ENCODE peak calls at places on chromosome 22, in eight cellular contexts. P is adrenal gland, U is NT2/D1, Y is body of pancreas, E is aorta, I is lower lobe of right lung, O is cardiac muscle cell, H is Panc1. D is an unnamed sample. For H3K4me1, the result is how much of the 10 kb centered on the place peaks cover.

GRCh38 chr22:43737150-43737828 is 74.8 kb downstream of the EFCAB6 start:
- DNase-seq in P (no peak), U (no peak), Y (no peak), E (no peak), I (no peak), O (no peak), H (no peak), D (no peak)

GRCh38 chr22:27752771-27753170 is 48.8 kb downstream of the MN1 start:
- DNase-seq in P (no peak), U (no peak), Y (no peak), E (peak), I (peak), O (peak), H (no peak), D (no peak)

GRCh38 chr22:42960146-42960509 is 54.8 kb downstream of the PACSIN2 start:
- DNase-seq in P (no peak), U (no peak), Y (peak), E (no peak), I (no peak), O (no peak), H (no peak), D (no peak)

GRCh38 chr22:50523806-50524663 is 1.4 kb downstream of the SCO2 start:
- DNase-seq in P (peak), U (no peak), Y (no peak), E (no peak), I (no peak), O (no peak), H (no peak), D (no peak)

GRCh38 chr22:27662359-27663030 is 139.1 kb downstream of the MN1 start:
- DNase-seq in P (peak), U (no peak), Y (peak), E (peak), I (no peak), O (peak), H (no peak), D (no peak)

GRCh38 chr22:20130739-20131592 is 638 bp upstream of the ZDHHC8 start:
- DNase-seq in P (peak), U (no peak), Y (peak), E (peak), I (peak), O (peak), H (no peak), D (peak)

GRCh38 chr22:44683237-44683636 is 18.8 kb upstream of the PRR5 start:
- DNase-seq in P (no peak), U (no peak), Y (no peak), E (no peak), I (no peak), O (no peak), H (no peak), D (no peak)

GRCh38 chr22:38416621-38417251 is 38.3 kb downstream of the KCNJ4 start:
- DNase-seq in P (no peak), U (no peak), Y (no peak), E (no peak), I (peak), O (no peak), H (no peak), D (no peak)

GRCh38 chr22:32661737-32662586 is 139.5 kb upstream of the TIMP3 start:
- DNase-seq in P (no peak), U (no peak), Y (no peak), E (no peak), I (no peak), O (peak), H (no peak), D (no peak)

GRCh38 chr22:32480238-32480637 is 5.6 kb downstream of the FBXO7 start:
- DNase-seq in P (no peak), U (no peak), Y (no peak), E (no peak), I (no peak), O (no peak), H (no peak), D (no peak)

GRCh38 chr22:36585841-36586240 is 56.9 kb upstream of the EIF3D start:
- DNase-seq in P (no peak), U (peak), Y (no peak), E (no peak), I (no peak), O (no peak), H (no peak), D (no peak)

GRCh38 chr22:18906896-18907295 is 776 bp downstream of the DGCR6 start:
- DNase-seq in P (no peak), U (no peak), Y (peak), E (no peak), I (no peak), O (no peak), H (no peak), D (no peak)

GRCh38 chr22:50673231-50674126 is 856 bp downstream of the SHANK3 start:
- DNase-seq in P (no peak), U (no peak), Y (no peak), E (no peak), I (no peak), O (no peak), H (no peak), D (peak)

GRCh38 chr22:28505416-28506156 is 174.1 kb downstream of the TTC28 start:
- DNase-seq in P (no peak), U (no peak), Y (no peak), E (peak), I (no peak), O (peak), H (no peak), D (no peak)

GRCh38 chr22:43443072-43443471 is 31.3 kb downstream of the MPPED1 start:
- DNase-seq in P (no peak), U (no peak), Y (no peak), E (no peak), I (no peak), O (no peak), H (no peak), D (no peak)

GRCh38 chr22:33932997-33933396 is 12.7 kb upstream of the LARGE1 start:
- DNase-seq in P (no peak), U (no peak), Y (no peak), E (no peak), I (no peak), O (no peak), H (no peak), D (no peak)

GRCh38 chr22:28024422-28024888 is 105.4 kb upstream of the PITPNB start:
- DNase-seq in P (peak), U (no peak), Y (no peak), E (no peak), I (no peak), O (no peak), H (no peak), D (peak)

GRCh38 chr22:50606126-50606525 is 5.5 kb downstream of the MAPK8IP2 start:
- DNase-seq in P (no peak), U (no peak), Y (no peak), E (no peak), I (no peak), O (peak), H (no peak), D (no peak)

GRCh38 chr22:19877626-19878339 is 23.1 kb upstream of the GNB1L start:
- DNase-seq in P (peak), U (no peak), Y (no peak), E (peak), I (peak), O (peak), H (no peak), D (no peak)

GRCh38 chr22:42299586-42300285 is 29.3 kb upstream of the TCF20 start:
- DNase-seq in P (no peak), U (peak), Y (peak), E (peak), I (no peak), O (peak), H (no peak), D (no peak)

GRCh38 chr22:41848468-41848867 is 15.6 kb downstream of the SREBF2 start:
- DNase-seq in P (no peak), U (no peak), Y (peak), E (peak), I (peak), O (no peak), H (no peak), D (no peak)

GRCh38 chr22:31089101-31090100 is 8.3 kb downstream of the SMTN start:
- DNase-seq in P (peak), U (no peak), Y (peak), E (peak), I (no peak), O (peak), H (no peak), D (no peak)

GRCh38 chr22:18931905-18932652 is 4.0 kb downstream of the PRODH start:
- DNase-seq in P (no peak), U (no peak), Y (no peak), E (no peak), I (no peak), O (no peak), H (no peak), D (no peak)

GRCh38 chr22:30266445-30267381 is at the start of gene OSM:
- DNase-seq in P (peak), U (no peak), Y (peak), E (peak), I (peak), O (no peak), H (no peak), D (no peak)

GRCh38 chr22:29208502-29208862 is 2.8 kb downstream of the EMID1 start:
- DNase-seq in P (no peak), U (no peak), Y (no peak), E (no peak), I (no peak), O (no peak), H (no peak), D (no peak)

GRCh38 chr22:31647516-31647915 is 14.5 kb downstream of the PISD start:
- DNase-seq in P (no peak), U (no peak), Y (no peak), E (no peak), I (no peak), O (peak), H (no peak), D (peak)

GRCh38 chr22:33897621-33897910 is 22.7 kb downstream of the LARGE1 start:
- DNase-seq in P (no peak), U (no peak), Y (no peak), E (no peak), I (no peak), O (no peak), H (no peak), D (no peak)

GRCh38 chr22:19779685-19780268 is 19.2 kb downstream of the TBX1 start:
- DNase-seq in P (no peak), U (no peak), Y (no peak), E (peak), I (no peak), O (no peak), H (no peak), D (no peak)

GRCh38 chr22:46732041-46732379 is 6.0 kb downstream of the CERK start:
- DNase-seq in P (no peak), U (no peak), Y (no peak), E (no peak), I (no peak), O (no peak), H (no peak), D (no peak)
- H3K4me1 ChIP-seq in P (under half), U (under half), Y (half or more), E (under half), I (half or more), O (under half), H (under half), D (under half)

GRCh38 chr22:22871536-22872278 is 15.9 kb upstream of the IGLL5 start:
- DNase-seq in P (no peak), U (no peak), Y (no peak), E (no peak), I (no peak), O (no peak), H (no peak), D (no peak)
- H3K4me3 ChIP-seq in P (no peak), U (no peak), Y (no peak), E (no peak), I (no peak), O (no peak), H (no peak), D (no peak)

DNA sequence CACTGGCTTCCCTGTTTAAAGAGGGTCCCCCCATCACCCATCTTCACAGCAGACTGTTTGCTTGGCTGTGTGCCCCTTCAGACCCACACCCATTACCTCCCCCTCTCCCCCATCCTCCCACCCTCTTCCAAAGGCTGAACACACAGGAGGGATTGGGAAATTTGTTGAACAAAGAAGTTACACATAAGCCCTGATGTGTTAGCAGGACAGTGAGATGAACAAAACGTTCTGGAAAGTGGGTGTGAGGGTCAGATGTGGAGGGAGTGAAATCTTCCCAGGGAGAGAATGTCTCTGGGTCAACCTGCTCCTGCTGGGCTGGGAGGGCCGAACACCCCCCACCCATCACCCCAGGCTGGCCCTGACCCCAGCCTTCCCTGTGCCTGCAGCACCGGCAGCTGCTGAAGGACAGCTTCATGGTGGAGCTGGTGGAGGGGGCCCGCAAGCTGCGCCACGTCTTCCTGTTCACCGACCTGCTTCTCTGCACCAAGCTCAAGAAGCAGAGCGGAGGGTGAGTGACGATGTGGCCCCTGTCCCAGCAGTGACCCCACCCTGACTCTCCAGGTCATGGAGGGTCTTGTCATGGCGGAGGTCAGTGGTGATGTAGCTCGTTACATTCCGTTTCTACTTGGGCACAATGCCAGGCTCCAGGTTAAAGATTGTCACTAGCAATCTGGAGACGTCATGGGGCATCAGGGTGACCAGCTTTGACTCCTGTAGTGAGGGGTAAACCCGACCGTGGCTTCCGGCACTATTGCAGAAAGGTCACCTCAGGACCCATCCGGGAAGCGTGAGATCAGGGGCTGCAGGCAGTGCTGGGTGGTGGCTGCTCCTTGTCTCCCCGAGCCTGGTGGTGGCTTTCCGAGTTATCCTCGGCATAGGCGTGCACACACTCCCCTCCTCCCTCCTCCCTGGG is 103.5 kb downstream of the BCR start:
- DNase-seq in P (no peak), U (no peak), Y (peak), E (no peak), I (no peak), O (peak), H (no peak), D (no peak)
- H3K4me1 ChIP-seq in P (under half), U (under half), Y (under half), E (under half), I (under half), O (under half), H (under half), D (half or more)

DNA sequence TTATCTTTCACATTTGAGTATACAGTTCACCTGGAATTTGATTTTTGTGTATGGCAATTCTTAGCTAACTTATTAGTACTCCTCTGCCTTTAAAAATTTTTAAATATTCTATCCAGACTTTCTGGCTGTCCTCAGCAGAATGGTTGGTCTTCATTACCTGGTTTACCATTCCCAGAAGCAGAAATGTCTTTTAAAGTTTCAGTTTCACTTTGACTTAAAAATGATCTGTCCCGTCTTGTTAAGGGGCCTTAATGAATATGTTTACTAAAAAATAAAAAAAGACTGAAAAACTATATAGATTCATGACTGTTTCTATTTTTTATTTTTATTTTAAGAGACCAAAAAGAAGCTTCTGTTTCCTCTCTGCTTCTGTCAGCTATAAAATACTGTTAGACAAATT is 70.5 kb upstream of the TNRC6B start:
- DNase-seq in P (no peak), U (no peak), Y (no peak), E (no peak), I (no peak), O (no peak), H (no peak), D (peak)
- H3K4me3 ChIP-seq in P (no peak), U (no peak), Y (no peak), E (peak), I (peak), O (no peak), H (no peak), D (no peak)

D was measured in SJSA1.